ENCODE peak calls at places on chromosome 16, in seven cellular contexts. U, W, K, P, V, G and M are unnamed samples.

GRCh38 chr16:81973737-81974136 is 37.5 kb downstream of the SDR42E1 start:
- DNase-seq in U (no peak), W (no peak), G (no peak), K (no peak), P (no peak), V (no peak), M (no peak)

GRCh38 chr16:65769055-65769465 is 597.4 kb upstream of the CDH5 start:
- DNase-seq in G (peak), V (no peak), K (no peak), P (peak), U (no peak), W (peak), M (no peak)

GRCh38 chr16:974001-974601 is 3.3 kb upstream of the LMF1 start:
- DNase-seq in P (no peak), W (no peak), G (no peak), K (no peak), V (peak), U (no peak), M (no peak)

GRCh38 chr16:25366078-25366477 is 108.4 kb upstream of the ZKSCAN2 start:
- DNase-seq in K (no peak), V (no peak), P (no peak), G (no peak), W (no peak), U (no peak), M (no peak)

GRCh38 chr16:27779719-27780161 is 229.8 kb downstream of the KATNIP start:
- DNase-seq in P (peak), W (peak), K (peak), V (no peak), U (peak), G (peak), M (no peak)

GRCh38 chr16:51009813-51010212 is 141.3 kb downstream of the SALL1 start:
- DNase-seq in W (no peak), G (no peak), P (no peak), K (no peak), V (no peak), U (no peak), M (no peak)

GRCh38 chr16:67431077-67431804 is at the start of gene HSD11B2:
- DNase-seq in U (peak), K (peak), V (peak), W (no peak), P (no peak), G (peak), M (no peak)

GRCh38 chr16:28136751-28137434 is 73.4 kb upstream of the GSG1L start:
- DNase-seq in K (no peak), P (peak), W (no peak), U (no peak), G (no peak), V (no peak), M (no peak)

GRCh38 chr16:48632137-48632774 is 22.3 kb upstream of the N4BP1 start:
- DNase-seq in K (no peak), U (peak), W (no peak), G (no peak), P (no peak), V (no peak), M (no peak)

GRCh38 chr16:76583466-76583865 is 306.3 kb downstream of the CNTNAP4 start:
- DNase-seq in K (peak), V (no peak), G (peak), W (no peak), P (peak), U (no peak), M (peak)

GRCh38 chr16:29810699-29811169 is 1.3 kb upstream of the PRRT2 start:
- DNase-seq in V (no peak), W (no peak), U (no peak), P (no peak), K (no peak), G (no peak), M (no peak)

GRCh38 chr16:73095885-73096341 is 48.0 kb upstream of the ZFHX3 start:
- DNase-seq in U (peak), V (no peak), P (peak), G (no peak), K (no peak), W (no peak), M (no peak)

GRCh38 chr16:850668-851067 is 50.1 kb upstream of the GNG13 start:
- DNase-seq in G (no peak), W (no peak), K (no peak), U (no peak), V (no peak), P (no peak), M (no peak)

GRCh38 chr16:74742051-74742481 is 32.6 kb downstream of the FA2H start:
- DNase-seq in U (peak), G (peak), W (no peak), P (peak), V (no peak), K (peak), M (no peak)

GRCh38 chr16:19170043-19170655 is 2.1 kb downstream of the SYT17 start:
- DNase-seq in U (no peak), P (no peak), G (no peak), K (no peak), V (no peak), W (no peak), M (no peak)

GRCh38 chr16:19169081-19169639 is 1.1 kb downstream of the SYT17 start:
- DNase-seq in U (no peak), V (no peak), G (no peak), P (no peak), W (no peak), K (peak), M (no peak)

GRCh38 chr16:19168173-19169080 is at the start of gene SYT17:
- DNase-seq in K (no peak), U (peak), V (no peak), P (no peak), W (no peak), G (no peak), M (no peak)

GRCh38 chr16:19166500-19166899 is 1.5 kb upstream of the SYT17 start:
- DNase-seq in U (peak), W (no peak), K (no peak), P (no peak), G (no peak), V (no peak), M (no peak)

GRCh38 chr16:19167710-19168172 is 299 bp upstream of the SYT17 start:
- DNase-seq in W (no peak), U (peak), V (peak), G (peak), P (peak), K (peak), M (peak)
- TF ChIP-seq CTCF in W (peak), U (peak), V (peak), G (peak), P (peak), K (peak), M (peak)

DNA sequence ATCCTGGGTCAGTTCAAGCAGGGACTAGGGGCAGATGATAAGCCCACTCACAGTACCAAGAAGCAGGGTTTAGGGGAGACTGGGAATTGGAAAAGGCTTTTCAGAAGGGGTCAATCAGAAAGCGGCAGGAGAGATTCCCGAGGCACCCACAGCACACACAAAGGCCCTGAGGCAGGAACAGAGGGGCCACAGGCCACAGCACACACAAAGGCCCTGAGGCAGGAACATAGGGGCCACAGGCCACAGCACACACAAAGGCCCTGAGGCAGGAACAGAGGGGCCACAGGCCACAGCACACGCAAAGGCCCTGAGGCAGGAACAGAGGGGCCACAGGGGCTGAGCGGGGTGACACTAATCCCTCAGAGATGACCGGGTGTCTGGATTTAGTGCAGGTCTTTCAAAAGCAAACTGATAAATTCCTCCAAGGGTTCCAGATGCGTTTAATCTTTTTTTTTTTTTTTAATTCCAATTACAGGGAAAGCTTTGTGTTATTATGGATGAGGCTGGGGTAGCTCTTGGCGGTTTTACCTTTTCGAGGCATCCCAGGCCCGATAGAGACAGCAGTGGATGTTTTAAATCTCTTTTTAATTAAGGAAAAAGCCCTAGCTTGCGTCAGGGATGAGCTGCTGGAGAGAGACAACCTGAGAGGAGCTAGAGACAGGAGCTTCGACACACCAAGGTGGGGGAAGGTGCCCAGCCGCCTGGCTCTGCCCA is 31.0 kb upstream of the GINS2 start:
- DNase-seq in W (no peak), G (no peak), V (no peak), U (no peak), P (no peak), K (no peak), M (no peak)
- H3K4me3 ChIP-seq in W (no peak), G (no peak), V (no peak), U (no peak), P (no peak), K (no peak), M (no peak)

GRCh38 chr16:22120440-22120839 is 28.1 kb downstream of the VWA3A start:
- DNase-seq in G (no peak), K (no peak), U (no peak), V (no peak), W (no peak), P (no peak), M (no peak)
- TF ChIP-seq CTCF in G (no peak), K (no peak), U (no peak), V (no peak), W (no peak), P (no peak), M (no peak)

GRCh38 chr16:4924593-4925378 is 12.2 kb downstream of the PPL start:
- DNase-seq in U (no peak), V (no peak), W (no peak), P (no peak), G (no peak), K (peak), M (no peak)
- H3K4me3 ChIP-seq in U (no peak), V (no peak), W (no peak), P (no peak), G (no peak), K (no peak), M (no peak)

GRCh38 chr16:54107803-54108202 is 178.8 kb downstream of the IRX3 start:
- DNase-seq in G (no peak), P (no peak), V (no peak), W (no peak), K (no peak), U (no peak), M (no peak)
- TF ChIP-seq CTCF in G (no peak), P (no peak), V (no peak), W (no peak), K (no peak), U (no peak), M (no peak)

DNA sequence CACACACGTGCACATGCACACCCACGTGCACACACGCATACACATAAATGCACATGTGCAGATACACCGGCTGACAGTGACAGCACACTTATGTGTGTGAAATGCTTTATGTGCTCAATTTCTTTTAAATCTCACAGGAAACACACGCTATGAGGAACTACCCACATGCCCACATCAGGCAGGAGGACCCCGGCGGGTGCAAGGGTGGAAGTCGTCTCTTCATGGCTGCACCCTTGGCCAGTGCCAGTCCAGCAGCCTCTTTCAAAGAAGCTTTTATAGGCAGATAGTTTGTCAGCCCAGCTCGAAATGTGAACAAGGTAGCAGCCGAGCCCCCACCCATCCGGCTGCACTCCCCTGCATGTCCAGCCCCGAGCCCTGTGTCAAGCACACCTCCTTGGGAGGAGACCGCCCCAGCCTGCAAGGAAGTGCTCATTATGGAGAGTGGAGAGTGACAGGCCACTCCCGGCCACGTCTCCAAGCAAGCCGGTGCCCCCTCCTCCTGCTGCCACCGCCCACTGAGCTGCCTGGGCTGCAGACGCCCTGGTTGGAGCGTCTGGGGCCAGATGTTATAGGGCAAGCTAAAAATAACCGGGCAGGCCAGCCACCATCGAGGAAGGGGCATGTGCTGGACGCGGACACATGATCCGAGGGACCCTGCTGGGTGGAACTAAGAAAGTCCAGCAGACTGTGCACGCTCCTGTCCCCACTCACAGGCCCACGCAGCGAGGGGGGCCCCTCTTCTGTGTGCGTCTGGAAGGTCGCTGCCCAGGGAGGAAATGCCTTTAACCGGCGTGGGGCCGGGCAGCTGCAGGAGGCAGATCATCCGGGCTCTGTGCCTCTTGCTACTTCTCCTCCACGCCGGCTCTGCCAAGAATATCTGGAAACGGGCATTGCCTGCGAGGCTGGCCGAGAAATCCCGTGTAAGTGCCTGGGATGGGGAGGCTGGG is at the start of gene WFDC1:
- DNase-seq in P (peak), W (no peak), K (no peak), G (no peak), U (no peak), V (no peak), M (no peak)
- H3K4me3 ChIP-seq in P (peak), W (peak), K (no peak), G (no peak), U (no peak), V (no peak), M (no peak)

GRCh38 chr16:57609541-57610401 is 18.7 kb upstream of the ADGRG1 start:
- DNase-seq in U (no peak), V (peak), W (no peak), G (peak), K (peak), P (peak), M (no peak)
- TF ChIP-seq CTCF in U (no peak), V (peak), W (no peak), G (no peak), K (no peak), P (peak), M (no peak)

DNA sequence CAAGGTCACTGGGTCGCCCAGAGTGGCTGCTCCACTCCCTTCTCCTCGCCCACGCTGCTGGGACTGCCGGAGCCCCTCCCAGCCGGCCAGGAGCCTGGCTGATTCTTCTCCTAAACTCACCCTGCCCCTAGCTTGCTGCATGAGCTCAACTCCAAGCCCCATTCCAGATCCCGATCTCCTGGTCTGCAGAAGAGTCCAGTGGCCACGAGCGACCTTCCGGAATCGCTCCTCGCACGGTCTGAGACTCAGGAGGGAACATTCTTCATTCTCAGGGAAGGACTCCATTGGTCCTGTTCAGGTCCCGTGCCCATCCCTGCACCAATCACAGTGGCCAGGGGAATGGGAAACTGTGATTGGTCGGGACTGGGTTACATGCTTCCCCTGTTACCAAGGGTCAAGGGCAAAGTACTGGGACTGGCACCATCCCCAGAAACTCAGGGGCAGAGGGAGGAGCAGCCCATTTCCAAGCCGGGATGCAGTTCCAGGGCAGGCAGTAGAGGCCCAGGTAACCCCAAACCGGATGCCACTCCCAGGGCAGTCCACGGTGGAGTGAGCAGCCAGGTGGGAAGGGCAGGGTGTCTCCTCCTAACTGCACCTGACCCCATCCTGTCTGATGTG is 24.5 kb upstream of the CIBAR2 start:
- DNase-seq in G (peak), V (no peak), K (peak), U (peak), W (no peak), P (peak), M (peak)
- H3K4me3 ChIP-seq in G (no peak), V (no peak), K (no peak), U (no peak), W (no peak), P (peak), M (no peak)

GRCh38 chr16:23706439-23706838 is 6.6 kb downstream of the ERN2 start:
- DNase-seq in V (no peak), W (no peak), G (no peak), U (no peak), P (no peak), K (no peak), M (no peak)
- TF ChIP-seq CTCF in V (no peak), W (no peak), G (no peak), U (no peak), P (no peak), K (no peak), M (no peak)